ENCODE peak calls at places on chromosomes 7 and 10, in seven cellular contexts. I, B, D, T, X, S and V are unnamed samples.

GRCh38 chr10:5163487-5163886 is 21.5 kb downstream of the AKR1C8 start:
- DNase-seq in D (no peak), T (no peak), B (no peak), I (no peak), S (no peak), X (no peak), V (no peak)

GRCh38 chr7:46393142-46393541 is 472.1 kb upstream of the IGFBP3 start:
- DNase-seq in I (no peak), D (no peak), T (no peak), B (no peak), X (no peak), S (no peak), V (no peak)

GRCh38 chr7:155696747-155697146 is 52.3 kb downstream of the RBM33 start:
- DNase-seq in T (no peak), I (no peak), X (no peak), B (no peak), S (no peak), D (no peak), V (no peak)

GRCh38 chr10:102431452-102432124 is 786 bp downstream of the CUEDC2 start:
- DNase-seq in S (no peak), I (no peak), T (no peak), X (no peak), B (no peak), D (no peak), V (no peak)

GRCh38 chr7:123154231-123154860 is 45.4 kb downstream of the SLC13A1 start:
- DNase-seq in S (peak), D (peak), I (peak), T (peak), X (no peak), B (no peak), V (no peak)

GRCh38 chr10:11594589-11595394 is 16.7 kb downstream of the USP6NL start:
- DNase-seq in X (no peak), T (no peak), I (no peak), B (no peak), D (no peak), S (no peak), V (no peak)

GRCh38 chr10:86668297-86669165 is at the start of gene LDB3:
- DNase-seq in B (peak), D (peak), T (no peak), S (no peak), I (no peak), X (no peak), V (peak)

GRCh38 chr10:97686301-97686961 is 610 bp downstream of the AVPI1 start:
- DNase-seq in T (no peak), X (no peak), D (peak), I (no peak), B (no peak), S (no peak), V (no peak)

GRCh38 chr10:78462221-78462620 is 428.6 kb downstream of the RPS24 start:
- DNase-seq in B (no peak), S (no peak), T (no peak), D (no peak), X (no peak), I (no peak), V (no peak)

GRCh38 chr10:69974551-69975155 is 78.0 kb upstream of the MACROH2A2 start:
- DNase-seq in X (no peak), S (no peak), B (no peak), I (no peak), D (no peak), T (no peak), V (no peak)

GRCh38 chr10:101131962-101132635 is 999 bp downstream of the TLX1 start:
- DNase-seq in D (no peak), T (no peak), X (no peak), I (no peak), S (no peak), B (no peak), V (no peak)

GRCh38 chr7:129522088-129522970 is 20.0 kb downstream of the SMKR1 start:
- DNase-seq in B (no peak), I (peak), T (no peak), D (no peak), S (no peak), X (no peak), V (no peak)

GRCh38 chr7:37698782-37699181 is 15.2 kb downstream of the GPR141 start:
- DNase-seq in D (no peak), B (no peak), S (no peak), I (no peak), X (no peak), T (no peak), V (no peak)

GRCh38 chr7:30684351-30684750 is 2.1 kb upstream of the CRHR2 start:
- DNase-seq in I (no peak), S (no peak), D (no peak), X (no peak), T (no peak), B (no peak), V (no peak)

GRCh38 chr7:106848851-106849442 is 16.1 kb upstream of the PIK3CG start:
- DNase-seq in D (no peak), B (no peak), S (no peak), I (no peak), X (no peak), T (no peak), V (no peak)

GRCh38 chr10:79070091-79070610 is 1.4 kb downstream of the ZMIZ1 start:
- DNase-seq in D (no peak), T (peak), S (no peak), I (peak), X (no peak), B (peak), V (no peak)

GRCh38 chr7:17130281-17131059 is 168.0 kb upstream of the AHR start:
- DNase-seq in I (peak), S (no peak), T (peak), X (no peak), B (no peak), D (no peak), V (no peak)

GRCh38 chr10:73019100-73019499 is 64.5 kb upstream of the PLA2G12B start:
- DNase-seq in T (no peak), B (no peak), S (no peak), I (no peak), D (no peak), X (no peak), V (no peak)

GRCh38 chr10:22573820-22574569 is 140.4 kb downstream of the PIP4K2A start:
- DNase-seq in B (no peak), T (peak), D (peak), I (peak), X (peak), S (peak), V (peak)

GRCh38 chr7:133023370-133024075 is 58.4 kb downstream of the CHCHD3 start:
- DNase-seq in X (no peak), I (no peak), B (no peak), S (no peak), T (no peak), D (no peak), V (no peak)

GRCh38 chr7:154899893-154900292 is 103.0 kb downstream of the PAXIP1 start:
- DNase-seq in I (no peak), X (no peak), T (no peak), B (no peak), S (no peak), D (no peak), V (no peak)

GRCh38 chr7:107860981-107861652 is 29.9 kb upstream of the DLD start:
- DNase-seq in S (no peak), T (no peak), D (no peak), B (no peak), X (no peak), I (no peak), V (no peak)

GRCh38 chr10:118332948-118333710 is 9.0 kb downstream of the FAM204A start:
- DNase-seq in D (peak), I (no peak), T (no peak), B (no peak), S (no peak), X (no peak), V (no peak)

GRCh38 chr7:33091111-33091531 is 18.1 kb downstream of the RP9 start:
- DNase-seq in D (no peak), I (no peak), X (no peak), T (no peak), S (no peak), B (no peak), V (no peak)

GRCh38 chr10:103278862-103279298 is 1.9 kb downstream of the INA start:
- DNase-seq in S (peak), I (peak), T (peak), B (peak), D (peak), X (peak), V (peak)

GRCh38 chr7:37709631-37710509 is 26.3 kb downstream of the GPR141 start:
- DNase-seq in D (no peak), X (no peak), B (no peak), T (no peak), S (no peak), I (no peak), V (no peak)

GRCh38 chr10:60914676-60915075 is 29.3 kb downstream of the RHOBTB1 start:
- DNase-seq in S (no peak), B (no peak), X (no peak), T (no peak), D (no peak), I (no peak), V (no peak)

GRCh38 chr7:135193615-135194081 is 17.7 kb downstream of the WDR91 start:
- DNase-seq in D (no peak), S (no peak), B (no peak), X (no peak), T (no peak), I (no peak), V (no peak)

GRCh38 chr7:98571006-98571405 is 46.1 kb upstream of the NPTX2 start:
- DNase-seq in I (no peak), B (no peak), X (no peak), D (no peak), T (no peak), S (no peak), V (no peak)

GRCh38 chr7:114414151-114415053 is at the start of gene FOXP2:
- DNase-seq in D (peak), X (no peak), I (no peak), B (no peak), S (no peak), T (no peak), V (no peak)